ENCODE peak calls at places on chromosomes 13 and 19, in eight cellular contexts. F is GM03348; X is AG10803; L is activated B cell treated with CpG ODN at 0.5 μM for 24 hours; E is AG09309; A is uterus; W is stimulated activated CD8-positive, alpha-beta memory T cell treated with anti-CD3 and anti-CD28 coated beads, Interleukin-4, amount 100 ng/mL, for 4 hours; Y is PC-3. R is an unnamed sample.

GRCh38 chr13:110716235-110716505 is 2.7 kb downstream of the ING1 start:
- DNase-seq in F (no peak), X (no peak), L (no peak), E (no peak), A (peak), W (no peak), Y (peak), R (peak)

GRCh38 chr19:43624933-43625332 is 5.5 kb upstream of the ZNF428 start:
- DNase-seq in F (no peak), X (no peak), L (peak), E (no peak), A (no peak), W (peak), Y (no peak), R (peak)

GRCh38 chr19:4301590-4302237 is 475 bp downstream of the TMIGD2 start:
- DNase-seq in F (no peak), X (no peak), L (no peak), E (no peak), A (no peak), W (no peak), Y (no peak), R (peak)

GRCh38 chr13:95494082-95494681 is 58.3 kb upstream of the CLDN10 start:
- DNase-seq in F (peak), X (peak), L (no peak), E (peak), A (no peak), W (no peak), Y (peak), R (peak)

GRCh38 chr19:4066682-4067395 is at the start of gene ZBTB7A:
- DNase-seq in F (peak), X (peak), L (peak), E (no peak), A (peak), W (no peak), Y (peak), R (peak)

GRCh38 chr13:37966266-37966665 is 96.7 kb upstream of the TRPC4 start:
- DNase-seq in F (no peak), X (no peak), L (no peak), E (no peak), A (no peak), W (no peak), Y (peak), R (no peak)

GRCh38 chr13:28268800-28269223 is 130.5 kb downstream of the PAN3 start:
- DNase-seq in F (no peak), X (no peak), L (no peak), E (no peak), A (no peak), W (no peak), Y (no peak), R (no peak)

GRCh38 chr13:47829684-47830083 is 171.4 kb downstream of the SUCLA2 start:
- DNase-seq in F (peak), X (peak), L (no peak), E (no peak), A (no peak), W (no peak), Y (no peak), R (peak)

GRCh38 chr19:48696353-48697010 is 711 bp downstream of the FUT2 start:
- DNase-seq in F (peak), X (no peak), L (no peak), E (no peak), A (no peak), W (no peak), Y (no peak), R (peak)

GRCh38 chr13:79531542-79532239 is 50.7 kb downstream of the NDFIP2 start:
- DNase-seq in F (no peak), X (no peak), L (no peak), E (no peak), A (no peak), W (no peak), Y (no peak), R (no peak)

GRCh38 chr19:38912600-38913514 is 871 bp upstream of the CCER2 start:
- DNase-seq in F (no peak), X (no peak), L (no peak), E (no peak), A (no peak), W (no peak), Y (no peak), R (peak)

GRCh38 chr13:101092985-101093384 is 323.3 kb downstream of the NALCN start:
- DNase-seq in F (peak), X (no peak), L (no peak), E (no peak), A (no peak), W (no peak), Y (peak), R (peak)

GRCh38 chr19:16061943-16062342 is 14.4 kb upstream of the TPM4 start:
- DNase-seq in F (no peak), X (no peak), L (no peak), E (no peak), A (no peak), W (no peak), Y (no peak), R (no peak)

GRCh38 chr13:106373989-106374572 is 161.4 kb downstream of the EFNB2 start:
- DNase-seq in F (no peak), X (peak), L (no peak), E (peak), A (peak), W (no peak), Y (no peak), R (peak)

GRCh38 chr13:49400755-49401659 is 42.9 kb downstream of the CAB39L start:
- DNase-seq in F (peak), X (peak), L (no peak), E (no peak), A (peak), W (no peak), Y (peak), R (peak)

GRCh38 chr19:10701955-10702307 is 692 bp downstream of the QTRT1 start:
- DNase-seq in F (no peak), X (no peak), L (peak), E (no peak), A (no peak), W (no peak), Y (peak), R (no peak)

GRCh38 chr13:113178070-113178895 is 19.8 kb downstream of the PROZ start:
- DNase-seq in F (peak), X (peak), L (no peak), E (peak), A (no peak), W (no peak), Y (peak), R (peak)

GRCh38 chr13:86510792-86511191 is 711.6 kb upstream of the SLITRK6 start:
- DNase-seq in F (no peak), X (no peak), L (no peak), E (no peak), A (no peak), W (no peak), Y (no peak), R (no peak)

GRCh38 chr13:111397202-111397880 is 76.9 kb downstream of the TEX29 start:
- DNase-seq in F (no peak), X (no peak), L (no peak), E (no peak), A (no peak), W (no peak), Y (no peak), R (no peak)

GRCh38 chr19:12751635-12752034 is at the start of gene BEST2:
- DNase-seq in F (no peak), X (no peak), L (no peak), E (no peak), A (no peak), W (no peak), Y (no peak), R (no peak)

GRCh38 chr13:71879129-71879535 is 12.1 kb upstream of the DACH1 start:
- DNase-seq in F (no peak), X (no peak), L (no peak), E (no peak), A (no peak), W (no peak), Y (peak), R (no peak)

GRCh38 chr13:40672310-40673060 is 6.0 kb upstream of the FOXO1 start:
- DNase-seq in F (no peak), X (peak), L (no peak), E (no peak), A (no peak), W (no peak), Y (peak), R (peak)

GRCh38 chr19:46546194-46546896 is 50.7 kb upstream of the PNMA8B start:
- DNase-seq in F (peak), X (peak), L (no peak), E (no peak), A (no peak), W (no peak), Y (peak), R (peak)

GRCh38 chr13:32214073-32214472 is 101.1 kb downstream of the ZAR1L start:
- DNase-seq in F (no peak), X (no peak), L (no peak), E (no peak), A (no peak), W (no peak), Y (no peak), R (no peak)

GRCh38 chr13:24218977-24219376 is 58.5 kb downstream of the SPATA13 start:
- DNase-seq in F (no peak), X (peak), L (no peak), E (peak), A (no peak), W (no peak), Y (no peak), R (no peak)

GRCh38 chr13:107817652-107818287 is 397.6 kb downstream of the LIG4 start:
- DNase-seq in F (no peak), X (no peak), L (no peak), E (no peak), A (no peak), W (no peak), Y (no peak), R (no peak)

R was measured in foreskin fibroblast.